ENCODE peak calls at places on chromosomes 4 and X, in ten cellular contexts. One of them, this sample, is unnamed.

GRCh38 chrX:47605024-47605423 is 14.6 kb downstream of the SYN1 start:
- DNase-seq in GM23338: no peak
- DNase-seq in OCI-LY7: no peak
- DNase-seq in neural progenitor cell: no peak
- DNase-seq in K562: no peak
- DNase-seq in heart right ventricle: no peak
- DNase-seq in suprapubic skin: peak
- DNase-seq in mammary epithelial cell: no peak
- DNase-seq in epithelial cell of proximal tubule: no peak
- DNase-seq in H7: no peak
- DNase-seq in this sample: no peak

GRCh38 chr4:157984285-157984911 is 188.4 kb downstream of the GASK1B start:
- DNase-seq in GM23338: no peak
- DNase-seq in OCI-LY7: no peak
- DNase-seq in neural progenitor cell: no peak
- DNase-seq in K562: no peak
- DNase-seq in heart right ventricle: no peak
- DNase-seq in suprapubic skin: no peak
- DNase-seq in mammary epithelial cell: peak
- DNase-seq in epithelial cell of proximal tubule: no peak
- DNase-seq in H7: no peak
- DNase-seq in this sample: no peak

GRCh38 chr4:138843611-138844010 is 172.0 kb upstream of the NOCT start:
- DNase-seq in GM23338: peak
- DNase-seq in OCI-LY7: no peak
- DNase-seq in neural progenitor cell: no peak
- DNase-seq in K562: no peak
- DNase-seq in heart right ventricle: no peak
- DNase-seq in suprapubic skin: no peak
- DNase-seq in mammary epithelial cell: peak
- DNase-seq in epithelial cell of proximal tubule: no peak
- DNase-seq in H7: no peak
- DNase-seq in this sample: no peak

GRCh38 chr4:143355540-143356217 is 19.0 kb downstream of the GAB1 start:
- DNase-seq in GM23338: peak
- DNase-seq in OCI-LY7: peak
- DNase-seq in neural progenitor cell: no peak
- DNase-seq in K562: no peak
- DNase-seq in heart right ventricle: no peak
- DNase-seq in suprapubic skin: no peak
- DNase-seq in mammary epithelial cell: peak
- DNase-seq in epithelial cell of proximal tubule: no peak
- DNase-seq in H7: no peak
- DNase-seq in this sample: no peak

GRCh38 chr4:26434030-26434639 is 56.1 kb downstream of the CCKAR start:
- DNase-seq in GM23338: no peak
- DNase-seq in OCI-LY7: no peak
- DNase-seq in neural progenitor cell: no peak
- DNase-seq in K562: no peak
- DNase-seq in heart right ventricle: no peak
- DNase-seq in suprapubic skin: no peak
- DNase-seq in mammary epithelial cell: peak
- DNase-seq in epithelial cell of proximal tubule: no peak
- DNase-seq in H7: no peak
- DNase-seq in this sample: no peak

GRCh38 chr4:26050671-26051070 is 136.7 kb downstream of the SMIM20 start:
- DNase-seq in GM23338: no peak
- DNase-seq in OCI-LY7: no peak
- DNase-seq in neural progenitor cell: no peak
- DNase-seq in K562: no peak
- DNase-seq in heart right ventricle: no peak
- DNase-seq in suprapubic skin: no peak
- DNase-seq in mammary epithelial cell: no peak
- DNase-seq in epithelial cell of proximal tubule: no peak
- DNase-seq in H7: no peak
- DNase-seq in this sample: no peak

GRCh38 chr4:145938618-145939177 is at the start of gene ZNF827:
- DNase-seq in GM23338: peak
- DNase-seq in OCI-LY7: peak
- DNase-seq in neural progenitor cell: peak
- DNase-seq in K562: no peak
- DNase-seq in heart right ventricle: peak
- DNase-seq in suprapubic skin: peak
- DNase-seq in mammary epithelial cell: peak
- DNase-seq in epithelial cell of proximal tubule: no peak
- DNase-seq in H7: peak
- DNase-seq in this sample: peak

GRCh38 chr4:11418610-11419009 is 10.1 kb downstream of the HS3ST1 start:
- DNase-seq in GM23338: peak
- DNase-seq in OCI-LY7: no peak
- DNase-seq in neural progenitor cell: peak
- DNase-seq in K562: no peak
- DNase-seq in heart right ventricle: no peak
- DNase-seq in suprapubic skin: no peak
- DNase-seq in mammary epithelial cell: no peak
- DNase-seq in epithelial cell of proximal tubule: no peak
- DNase-seq in H7: no peak
- DNase-seq in this sample: no peak

DNA sequence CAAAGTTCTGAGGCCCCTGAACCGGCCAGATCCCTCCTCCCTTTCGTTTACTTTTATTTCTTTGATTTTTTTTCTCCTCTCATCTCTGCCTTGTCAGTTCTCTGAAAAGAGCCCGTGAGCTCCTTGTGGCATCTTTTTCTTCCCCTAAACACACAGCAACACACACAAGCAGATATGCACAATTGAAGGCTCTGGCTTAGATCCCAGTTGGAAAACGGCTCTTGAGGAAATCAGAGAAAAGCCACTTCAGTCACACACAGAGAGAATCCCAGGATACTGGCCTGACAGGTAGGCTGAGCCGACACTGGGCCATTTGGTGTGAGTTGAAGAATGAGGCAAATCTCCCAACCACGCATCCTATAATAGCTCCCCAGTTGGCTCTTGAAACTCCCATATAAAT is 12.9 kb downstream of the DIPK2B start:
- DNase-seq in GM23338: no peak
- DNase-seq in OCI-LY7: no peak
- DNase-seq in neural progenitor cell: no peak
- DNase-seq in K562: no peak
- DNase-seq in heart right ventricle: no peak
- DNase-seq in suprapubic skin: no peak
- DNase-seq in mammary epithelial cell: peak
- DNase-seq in epithelial cell of proximal tubule: no peak
- DNase-seq in H7: no peak
- DNase-seq in this sample: no peak
- H3K4me3 ChIP-seq in GM23338: no peak
- H3K4me3 ChIP-seq in OCI-LY7: no peak
- H3K4me3 ChIP-seq in neural progenitor cell: no peak
- H3K4me3 ChIP-seq in K562: peak
- H3K4me3 ChIP-seq in heart right ventricle: no peak
- H3K4me3 ChIP-seq in suprapubic skin: peak
- H3K4me3 ChIP-seq in mammary epithelial cell: peak
- H3K4me3 ChIP-seq in epithelial cell of proximal tubule: peak
- H3K4me3 ChIP-seq in H7: no peak
- H3K4me3 ChIP-seq in this sample: no peak

DNA sequence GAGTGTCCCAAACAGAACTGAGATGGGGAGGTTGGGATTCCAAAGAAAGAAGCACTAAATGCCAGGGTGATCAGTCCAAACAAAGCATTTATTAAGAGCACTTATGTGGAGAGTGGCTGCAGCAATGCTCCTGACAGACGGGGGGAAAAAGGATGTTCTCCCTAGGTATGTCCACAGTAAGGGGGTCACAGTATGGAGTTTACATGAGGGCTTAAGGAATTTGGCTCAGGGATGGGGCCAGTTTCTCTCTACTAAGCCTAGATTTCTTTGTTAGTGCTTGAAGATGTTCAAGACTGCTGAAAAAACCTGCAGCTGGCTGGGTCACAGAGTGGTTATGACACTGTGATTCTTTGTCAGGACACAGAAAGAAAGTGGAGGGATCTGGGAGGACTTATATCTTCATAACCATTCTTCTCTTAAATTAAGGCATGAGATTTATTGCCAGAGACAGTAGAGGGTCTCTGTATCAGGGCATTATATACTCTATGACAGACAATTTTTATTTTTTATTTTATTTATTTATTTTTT is 1468.0 kb downstream of the C4orf33 start:
- DNase-seq in GM23338: peak
- DNase-seq in OCI-LY7: no peak
- DNase-seq in neural progenitor cell: no peak
- DNase-seq in K562: no peak
- DNase-seq in heart right ventricle: no peak
- DNase-seq in suprapubic skin: no peak
- DNase-seq in mammary epithelial cell: no peak
- DNase-seq in epithelial cell of proximal tubule: no peak
- DNase-seq in H7: no peak
- DNase-seq in this sample: no peak
- H3K4me3 ChIP-seq in GM23338: no peak
- H3K4me3 ChIP-seq in OCI-LY7: no peak
- H3K4me3 ChIP-seq in neural progenitor cell: no peak
- H3K4me3 ChIP-seq in K562: no peak
- H3K4me3 ChIP-seq in heart right ventricle: no peak
- H3K4me3 ChIP-seq in suprapubic skin: peak
- H3K4me3 ChIP-seq in mammary epithelial cell: peak
- H3K4me3 ChIP-seq in epithelial cell of proximal tubule: peak
- H3K4me3 ChIP-seq in H7: no peak
- H3K4me3 ChIP-seq in this sample: no peak

GRCh38 chr4:177309525-177310371 is at the start of gene NEIL3:
- DNase-seq in GM23338: peak
- DNase-seq in OCI-LY7: peak
- DNase-seq in neural progenitor cell: peak
- DNase-seq in K562: peak
- DNase-seq in heart right ventricle: peak
- DNase-seq in suprapubic skin: peak
- DNase-seq in mammary epithelial cell: peak
- DNase-seq in epithelial cell of proximal tubule: no peak
- DNase-seq in H7: peak
- DNase-seq in this sample: peak

GRCh38 chr4:177308125-177308524 is 1.5 kb upstream of the NEIL3 start:
- DNase-seq in GM23338: no peak
- DNase-seq in OCI-LY7: no peak
- DNase-seq in neural progenitor cell: no peak
- DNase-seq in K562: no peak
- DNase-seq in heart right ventricle: no peak
- DNase-seq in suprapubic skin: no peak
- DNase-seq in mammary epithelial cell: peak
- DNase-seq in epithelial cell of proximal tubule: peak
- DNase-seq in H7: no peak
- DNase-seq in this sample: no peak

GRCh38 chr4:177313263-177313662 is 3.6 kb downstream of the NEIL3 start:
- DNase-seq in GM23338: no peak
- DNase-seq in OCI-LY7: no peak
- DNase-seq in neural progenitor cell: no peak
- DNase-seq in K562: no peak
- DNase-seq in heart right ventricle: no peak
- DNase-seq in suprapubic skin: no peak
- DNase-seq in mammary epithelial cell: no peak
- DNase-seq in epithelial cell of proximal tubule: no peak
- DNase-seq in H7: no peak
- DNase-seq in this sample: no peak

DNA sequence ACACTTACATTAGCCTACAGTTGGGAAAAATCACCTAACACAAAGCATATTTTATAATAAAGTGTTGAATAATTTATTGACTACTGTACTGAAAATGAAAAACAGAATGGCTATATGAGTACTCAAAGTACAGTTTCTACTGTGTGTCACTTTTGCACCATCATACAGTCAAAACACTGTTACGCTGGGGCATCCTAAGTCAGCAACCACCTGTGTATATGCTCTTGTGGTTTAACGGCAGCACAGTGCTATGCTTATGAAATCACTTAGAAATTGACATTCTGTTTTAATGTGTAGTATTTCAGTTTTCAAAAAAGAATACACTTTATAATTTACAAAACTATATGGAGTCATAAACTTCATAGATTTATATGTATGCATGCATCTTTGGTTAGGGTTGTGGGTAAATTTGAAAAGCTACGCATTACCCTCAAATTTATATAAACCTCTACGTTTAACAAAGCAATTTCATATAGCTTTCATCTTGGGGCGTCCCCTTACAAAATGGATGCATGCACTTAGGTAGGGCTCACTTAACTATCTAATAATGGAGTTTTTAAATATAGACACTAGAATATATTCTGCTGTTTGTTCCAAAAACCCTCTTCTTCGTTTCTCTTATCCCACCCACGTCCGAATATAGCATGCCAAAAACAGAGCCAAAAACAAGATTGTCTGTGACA is 691 bp upstream of the NEIL3 start:
- DNase-seq in GM23338: no peak
- DNase-seq in OCI-LY7: peak
- DNase-seq in neural progenitor cell: no peak
- DNase-seq in K562: no peak
- DNase-seq in heart right ventricle: no peak
- DNase-seq in suprapubic skin: no peak
- DNase-seq in mammary epithelial cell: no peak
- DNase-seq in epithelial cell of proximal tubule: no peak
- DNase-seq in H7: no peak
- DNase-seq in this sample: peak
- H3K4me3 ChIP-seq in GM23338: peak
- H3K4me3 ChIP-seq in OCI-LY7: peak
- H3K4me3 ChIP-seq in neural progenitor cell: peak
- H3K4me3 ChIP-seq in K562: peak
- H3K4me3 ChIP-seq in heart right ventricle: peak
- H3K4me3 ChIP-seq in suprapubic skin: peak
- H3K4me3 ChIP-seq in mammary epithelial cell: peak
- H3K4me3 ChIP-seq in epithelial cell of proximal tubule: peak
- H3K4me3 ChIP-seq in H7: no peak
- H3K4me3 ChIP-seq in this sample: peak

GRCh38 chrX:45755719-45756118 is 555.0 kb upstream of the DIPK2B start:
- DNase-seq in GM23338: no peak
- DNase-seq in OCI-LY7: no peak
- DNase-seq in neural progenitor cell: no peak
- DNase-seq in K562: no peak
- DNase-seq in heart right ventricle: no peak
- DNase-seq in suprapubic skin: no peak
- DNase-seq in mammary epithelial cell: no peak
- DNase-seq in epithelial cell of proximal tubule: no peak
- DNase-seq in H7: no peak
- DNase-seq in this sample: no peak

GRCh38 chrX:45758319-45758718 is 557.6 kb upstream of the DIPK2B start:
- DNase-seq in GM23338: no peak
- DNase-seq in OCI-LY7: no peak
- DNase-seq in neural progenitor cell: no peak
- DNase-seq in K562: no peak
- DNase-seq in heart right ventricle: no peak
- DNase-seq in suprapubic skin: no peak
- DNase-seq in mammary epithelial cell: peak
- DNase-seq in epithelial cell of proximal tubule: no peak
- DNase-seq in H7: no peak
- DNase-seq in this sample: peak

GRCh38 chrX:45758738-45759397 is 558.2 kb upstream of the DIPK2B start:
- DNase-seq in GM23338: no peak
- DNase-seq in OCI-LY7: no peak
- DNase-seq in neural progenitor cell: no peak
- DNase-seq in K562: no peak
- DNase-seq in heart right ventricle: no peak
- DNase-seq in suprapubic skin: no peak
- DNase-seq in mammary epithelial cell: peak
- DNase-seq in epithelial cell of proximal tubule: no peak
- DNase-seq in H7: no peak
- DNase-seq in this sample: no peak

GRCh38 chrX:45756562-45756961 is 555.9 kb upstream of the DIPK2B start:
- DNase-seq in GM23338: no peak
- DNase-seq in OCI-LY7: no peak
- DNase-seq in neural progenitor cell: no peak
- DNase-seq in K562: no peak
- DNase-seq in heart right ventricle: no peak
- DNase-seq in suprapubic skin: no peak
- DNase-seq in mammary epithelial cell: no peak
- DNase-seq in epithelial cell of proximal tubule: no peak
- DNase-seq in H7: no peak
- DNase-seq in this sample: peak

GRCh38 chrX:45757272-45757671 is 556.6 kb upstream of the DIPK2B start:
- DNase-seq in GM23338: no peak
- DNase-seq in OCI-LY7: no peak
- DNase-seq in neural progenitor cell: no peak
- DNase-seq in K562: no peak
- DNase-seq in heart right ventricle: no peak
- DNase-seq in suprapubic skin: no peak
- DNase-seq in mammary epithelial cell: no peak
- DNase-seq in epithelial cell of proximal tubule: no peak
- DNase-seq in H7: no peak
- DNase-seq in this sample: no peak
- H3K4me3 ChIP-seq in GM23338: no peak
- H3K4me3 ChIP-seq in OCI-LY7: no peak
- H3K4me3 ChIP-seq in neural progenitor cell: no peak
- H3K4me3 ChIP-seq in K562: no peak
- H3K4me3 ChIP-seq in heart right ventricle: no peak
- H3K4me3 ChIP-seq in suprapubic skin: no peak
- H3K4me3 ChIP-seq in mammary epithelial cell: no peak
- H3K4me3 ChIP-seq in epithelial cell of proximal tubule: no peak
- H3K4me3 ChIP-seq in H7: no peak
- H3K4me3 ChIP-seq in this sample: no peak

This sample was measured in Jurkat, Clone E6-1.